ENCODE peak calls at places on chromosomes 2 and 18, in four cellular contexts. Q is iris pigment epithelial cell, K is GM19239, J is NCI-H1417. I is an unnamed sample.

GRCh38 chr18:37946324-37946723 is 380.7 kb upstream of the CELF4 start:
- DNase-seq in Q (no peak), K (no peak), J (peak; percentile 88), I (no peak)

GRCh38 chr2:128638311-128638710 is 319.6 kb upstream of the HS6ST1 start:
- DNase-seq in Q (no peak), K (no peak), J (no peak), I (peak; percentile 42)

GRCh38 chr2:1654696-1655374 is 89.5 kb downstream of the PXDN start:
- DNase-seq in Q (no peak), K (no peak), J (no peak), I (no peak)

GRCh38 chr18:79764131-79764530 is 33.6 kb upstream of the KCNG2 start:
- DNase-seq in Q (no peak), K (no peak), J (no peak), I (no peak)

GRCh38 chr2:190804182-190804795 is 76.3 kb upstream of the GLS start:
- DNase-seq in Q (peak; percentile 47), K (no peak), J (peak; percentile 52), I (peak; percentile 31)

GRCh38 chr2:37877457-37878315 is 47.4 kb upstream of the RMDN2 start:
- DNase-seq in Q (peak; percentile 63), K (no peak), J (peak; percentile 93), I (peak; percentile 74)

GRCh38 chr18:35128675-35129074 is 87.5 kb downstream of the MAPRE2 start:
- DNase-seq in Q (no peak), K (no peak), J (no peak), I (no peak)

GRCh38 chr2:172888704-172889103 is 153.1 kb downstream of the RAPGEF4 start:
- DNase-seq in Q (peak; percentile 27), K (no peak), J (peak; percentile 85), I (no peak)

GRCh38 chr2:75527676-75528075 is 33.1 kb downstream of the EVA1A start:
- DNase-seq in Q (peak; percentile 44), K (no peak), J (no peak), I (no peak)

GRCh38 chr2:108933691-108934117 is 55.3 kb downstream of the EDAR start:
- DNase-seq in Q (no peak), K (no peak), J (peak; percentile 89), I (no peak)

GRCh38 chr2:17010104-17010503 is 344.5 kb upstream of the CYRIA start:
- DNase-seq in Q (no peak), K (no peak), J (no peak), I (no peak)

GRCh38 chr2:192026716-192027109 is 168.0 kb downstream of the TMEFF2 start:
- DNase-seq in Q (no peak), K (no peak), J (no peak), I (no peak)

GRCh38 chr2:218260742-218261423 is at the start of gene GPBAR1:
- DNase-seq in Q (no peak), K (no peak), J (no peak), I (no peak)

GRCh38 chr2:170212625-170213280 is 34.8 kb downstream of the MYO3B start:
- DNase-seq in Q (peak; percentile 8), K (no peak), J (no peak), I (no peak)

GRCh38 chr2:160920791-160921303 is 239.4 kb upstream of the TANK start:
- DNase-seq in Q (peak; percentile 95), K (no peak), J (no peak), I (no peak)

GRCh38 chr2:128549094-128549493 is 230.4 kb upstream of the HS6ST1 start:
- DNase-seq in Q (no peak), K (no peak), J (no peak), I (no peak)

GRCh38 chr2:28021898-28022297 is 131.4 kb downstream of the BABAM2 start:
- DNase-seq in Q (no peak), K (no peak), J (no peak), I (no peak)

GRCh38 chr18:5542393-5543035 is 1.3 kb downstream of the EPB41L3 start:
- DNase-seq in Q (no peak), K (no peak), J (no peak), I (no peak)

GRCh38 chr2:65220432-65221131 is 7.0 kb upstream of the ACTR2 start:
- DNase-seq in Q (peak; percentile 28), K (no peak), J (no peak), I (no peak)

GRCh38 chr2:227205701-227206100 is 41.3 kb downstream of the COL4A3 start:
- DNase-seq in Q (no peak), K (no peak), J (no peak), I (no peak)

GRCh38 chr18:48142353-48142752 is 211.9 kb upstream of the SMAD2 start:
- DNase-seq in Q (no peak), K (no peak), J (no peak), I (no peak)

GRCh38 chr2:58515827-58516574 is 274.9 kb upstream of the FANCL start:
- DNase-seq in Q (no peak), K (no peak), J (no peak), I (no peak)

GRCh38 chr18:24868331-24868730 is 407.9 kb downstream of the HRH4 start:
- DNase-seq in Q (peak; percentile 6), K (no peak), J (no peak), I (no peak)

GRCh38 chr18:28365406-28365805 is 188.5 kb upstream of the CDH2 start:
- DNase-seq in Q (peak; percentile 57), K (no peak), J (peak; percentile 77), I (no peak)